ENCODE peak calls at places on chromosomes 12 and 14, in seven cellular contexts. G, M, B, I, S, P and W are unnamed samples.

GRCh38 chr14:106850913-106851825 is 1324.8 kb downstream of the TMEM121 start:
- DNase-seq in G (no peak), M (no peak), B (no peak), I (no peak), S (no peak), P (no peak), W (no peak)

GRCh38 chr12:74538491-74539258 is 1.0 kb downstream of the ATXN7L3B start:
- DNase-seq in G (peak), M (no peak), B (no peak), I (no peak), S (peak), P (no peak), W (no peak)

GRCh38 chr12:2265461-2266167 is 212.8 kb downstream of the CACNA1C start:
- DNase-seq in G (no peak), M (peak), B (no peak), I (no peak), S (peak), P (no peak), W (no peak)

GRCh38 chr14:57389646-57390036 is 745 bp upstream of the NAA30 start:
- DNase-seq in G (no peak), M (no peak), B (no peak), I (no peak), S (no peak), P (peak), W (no peak)

GRCh38 chr12:93214523-93215289 is 163.0 kb upstream of the NUDT4 start:
- DNase-seq in G (no peak), M (no peak), B (no peak), I (no peak), S (no peak), P (peak), W (no peak)

GRCh38 chr14:69504775-69505174 is 20.2 kb downstream of the PLEKHD1 start:
- DNase-seq in G (no peak), M (no peak), B (no peak), I (no peak), S (no peak), P (no peak), W (no peak)

GRCh38 chr12:89192419-89192818 is 159.9 kb downstream of the DUSP6 start:
- DNase-seq in G (peak), M (no peak), B (peak), I (no peak), S (no peak), P (peak), W (no peak)

GRCh38 chr12:54562720-54563356 is 13.4 kb downstream of the PDE1B start:
- DNase-seq in G (no peak), M (no peak), B (no peak), I (no peak), S (no peak), P (no peak), W (no peak)

GRCh38 chr12:4214912-4215861 is 58.4 kb upstream of the CCND2 start:
- DNase-seq in G (no peak), M (peak), B (no peak), I (peak), S (peak), P (no peak), W (no peak)

DNA sequence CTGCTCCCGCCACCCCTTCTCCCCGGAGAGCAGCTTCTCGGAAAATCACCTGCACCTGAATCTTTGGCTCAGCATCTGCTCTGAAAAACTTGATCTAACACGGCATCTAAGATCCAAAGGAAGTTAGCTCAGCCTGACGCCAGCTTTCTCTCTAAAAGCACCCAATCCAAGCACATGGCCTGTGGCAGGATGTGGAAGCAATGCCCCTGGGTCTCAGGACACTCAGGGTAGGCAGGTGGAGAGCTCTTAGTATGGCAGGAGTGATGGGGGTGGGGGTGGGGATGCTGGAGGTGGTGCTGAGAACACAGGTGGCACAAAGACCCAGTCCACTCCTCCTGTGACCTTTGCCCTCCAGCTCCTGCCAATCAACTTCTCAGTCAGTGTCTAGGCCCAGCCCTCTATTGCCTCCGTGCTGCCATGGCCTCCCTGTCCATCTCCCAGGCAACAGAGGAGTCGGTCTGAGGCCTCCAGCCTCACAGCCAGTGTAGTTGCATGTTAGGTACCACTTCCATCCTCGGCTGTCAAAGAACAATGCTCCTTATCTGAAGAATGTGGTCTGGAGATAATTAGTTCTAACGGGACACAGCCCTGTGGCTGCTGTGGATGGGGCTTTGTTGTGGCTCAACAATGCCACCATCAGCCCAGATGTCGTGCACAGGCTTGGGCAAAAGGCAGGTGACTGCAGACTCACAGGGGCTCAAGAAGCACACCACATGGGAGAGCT is 180.0 kb upstream of the C14orf180 start:
- DNase-seq in G (no peak), M (no peak), B (no peak), I (no peak), S (no peak), P (no peak), W (no peak)
- TF ChIP-seq CTCF in G (no peak), M (no peak), B (no peak), I (no peak), S (no peak), P (no peak), W (no peak)

DNA sequence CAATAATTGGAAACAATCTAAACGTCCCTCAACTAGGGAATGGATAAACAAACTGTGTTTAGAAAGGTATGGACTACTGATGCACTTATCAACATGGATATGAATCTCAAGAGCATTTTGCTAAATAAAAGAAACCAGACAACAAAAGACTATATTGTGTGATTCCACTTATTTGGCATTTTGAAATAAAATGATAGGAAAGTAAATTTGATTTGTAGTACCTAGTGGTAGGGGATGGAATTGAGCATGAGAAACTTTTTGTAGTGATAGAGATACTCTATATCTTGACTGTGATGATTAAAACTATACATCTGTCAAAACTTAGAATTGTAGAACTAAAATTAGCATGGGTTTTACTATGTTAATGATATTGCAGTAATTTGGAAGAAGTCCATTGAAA is 87.1 kb downstream of the ARID2 start:
- DNase-seq in G (no peak), M (no peak), B (no peak), I (no peak), S (no peak), P (no peak), W (no peak)
- TF ChIP-seq CTCF in G (no peak), M (no peak), B (no peak), I (no peak), S (no peak), P (no peak), W (peak)

GRCh38 chr14:86824167-86824566 is 1168.8 kb downstream of the GALC start:
- DNase-seq in G (no peak), M (no peak), B (no peak), I (no peak), S (peak), P (no peak), W (no peak)
- TF ChIP-seq CTCF in G (no peak), M (no peak), B (no peak), I (no peak), S (no peak), P (no peak), W (no peak)

DNA sequence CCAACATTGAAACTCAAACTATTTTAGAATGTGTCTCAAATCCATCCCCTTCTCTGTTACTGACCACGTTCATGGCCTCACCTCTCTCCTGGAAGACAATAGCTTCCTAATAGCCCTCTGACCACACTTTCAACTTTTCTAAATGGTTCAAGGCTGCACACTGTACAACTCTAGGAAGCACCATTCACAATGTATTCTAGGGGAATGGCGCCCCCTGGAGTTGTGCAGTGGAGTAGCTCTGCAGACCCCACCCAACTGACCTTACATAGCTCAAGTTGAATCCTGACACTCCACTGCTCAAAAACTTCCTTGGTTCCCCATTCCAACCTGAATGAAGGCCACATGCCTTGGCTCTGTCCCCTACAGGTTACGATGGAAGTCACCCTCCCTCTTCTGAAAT is 77.6 kb downstream of the GAS2L3 start:
- DNase-seq in G (no peak), M (no peak), B (no peak), I (no peak), S (no peak), P (no peak), W (no peak)
- TF ChIP-seq CTCF in G (no peak), M (no peak), B (no peak), I (no peak), S (peak), P (peak), W (peak)

DNA sequence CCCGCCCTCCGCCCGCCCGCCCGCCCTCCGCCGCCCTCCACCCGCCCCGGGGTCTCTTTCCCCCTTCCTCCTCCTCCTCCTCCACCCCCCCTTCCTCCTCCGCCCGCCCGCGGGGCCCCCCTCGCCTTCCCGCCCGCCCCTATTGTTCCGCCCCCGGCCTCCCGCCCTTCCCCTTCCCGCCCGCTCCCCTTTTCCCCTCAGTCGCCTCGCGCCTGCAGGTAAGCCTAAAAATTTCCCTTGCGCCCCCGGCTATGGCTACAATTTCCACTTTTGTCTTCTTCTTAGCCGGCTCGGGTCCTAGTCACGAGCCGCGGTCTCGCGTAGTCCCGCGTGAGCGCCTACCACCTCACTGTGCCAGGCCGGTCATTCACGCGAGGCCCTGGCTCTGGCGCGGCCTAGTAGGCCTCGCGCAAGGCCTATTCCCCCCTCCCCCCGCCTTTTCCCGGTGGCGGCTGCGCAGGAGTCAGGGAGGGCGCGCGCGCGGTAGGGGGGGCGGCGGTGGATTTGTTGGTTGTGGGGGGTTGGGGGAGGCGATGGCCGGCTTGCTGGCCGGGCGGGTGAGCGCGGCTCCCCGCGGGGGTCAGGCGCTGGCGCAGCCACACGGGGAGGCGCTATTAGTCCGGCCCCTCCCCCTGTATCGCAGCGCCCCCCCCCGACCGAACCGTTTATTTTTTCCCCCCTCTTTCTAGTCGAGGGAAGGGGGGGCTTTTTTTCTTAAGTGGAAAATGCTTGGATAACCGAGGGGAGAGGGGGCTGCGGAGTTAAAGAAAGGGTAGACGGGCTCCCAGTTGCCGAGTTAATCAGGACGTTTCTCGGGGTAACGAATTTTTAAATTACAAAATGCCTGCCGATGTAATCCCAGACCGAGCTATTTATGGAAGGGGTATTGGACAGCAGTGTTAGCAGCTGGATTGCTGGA is 516 bp downstream of the PCBP2 start:
- DNase-seq in G (peak), M (peak), B (peak), I (peak), S (peak), P (peak), W (peak)
- TF ChIP-seq CTCF in G (peak), M (peak), B (peak), I (no peak), S (peak), P (peak), W (peak)

GRCh38 chr12:128797119-128798118 is 26.3 kb downstream of the SLC15A4 start:
- DNase-seq in G (no peak), M (no peak), B (peak), I (no peak), S (peak), P (no peak), W (no peak)

GRCh38 chr12:128800606-128801005 is 23.2 kb downstream of the SLC15A4 start:
- DNase-seq in G (no peak), M (no peak), B (no peak), I (no peak), S (no peak), P (no peak), W (no peak)

GRCh38 chr12:128796439-128797118 is 27.2 kb downstream of the SLC15A4 start:
- DNase-seq in G (no peak), M (no peak), B (no peak), I (no peak), S (no peak), P (no peak), W (no peak)

GRCh38 chr12:128795530-128796361 is 28.0 kb downstream of the SLC15A4 start:
- DNase-seq in G (no peak), M (no peak), B (no peak), I (no peak), S (no peak), P (no peak), W (no peak)

DNA sequence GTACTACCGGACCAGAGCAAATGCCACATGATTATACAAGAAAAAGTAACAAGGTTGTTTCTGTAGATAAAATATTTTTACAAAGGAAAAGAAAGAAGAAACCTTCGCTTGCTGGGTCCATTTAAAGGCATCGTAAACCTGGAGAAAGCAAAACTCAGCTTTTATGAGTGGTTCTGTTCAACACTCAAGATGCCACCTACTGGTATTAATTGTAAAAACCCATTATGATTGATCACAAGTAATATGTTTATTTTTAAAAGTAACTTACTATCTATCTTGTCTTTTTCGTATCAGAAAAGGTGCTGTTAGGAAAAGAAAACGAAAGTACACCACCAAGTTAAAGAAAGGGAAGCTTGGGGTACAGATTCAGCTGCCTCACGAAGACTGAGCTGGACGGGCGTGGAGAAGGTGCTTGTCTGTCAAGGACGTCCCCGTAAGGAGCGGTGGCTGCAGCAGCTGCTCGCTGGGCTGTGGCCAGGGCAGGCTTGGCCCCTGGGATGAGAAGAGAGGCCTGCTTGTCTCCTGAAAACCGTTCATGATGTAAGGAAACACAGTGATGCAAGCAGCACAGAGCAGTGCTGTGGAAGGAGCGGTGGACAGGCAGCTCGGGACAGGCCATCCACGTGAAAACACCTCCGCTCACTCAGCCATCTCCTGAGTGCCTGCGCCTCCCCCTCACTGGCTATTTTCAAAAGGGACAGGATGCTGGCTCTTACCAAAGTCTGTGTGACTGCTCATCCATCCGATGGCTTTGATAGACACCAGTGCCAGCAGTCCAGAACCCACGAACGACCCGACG is 25.0 kb downstream of the SLC15A4 start:
- DNase-seq in G (no peak), M (no peak), B (no peak), I (no peak), S (no peak), P (no peak), W (peak)
- TF ChIP-seq CTCF in G (peak), M (no peak), B (peak), I (no peak), S (peak), P (no peak), W (no peak)